ENCODE peak calls at places on chromosomes 3 and 15, in eight cellular contexts. One of them, this sample, is unnamed.

GRCh38 chr15:86620636-86621349 is 541.1 kb downstream of the AGBL1 start:
- DNase-seq in putamen: no peak
- DNase-seq in stimulated activated CD8-positive, alpha-beta memory T cell treated with anti-CD3 and anti-CD28 coated beads, Interleukin-2, amount 100 ng/mL, for 1 hour: no peak
- DNase-seq in renal cortical epithelial cell: no peak
- DNase-seq in sciatic nerve: no peak
- DNase-seq in amygdala: no peak
- DNase-seq in body of pancreas: no peak
- DNase-seq in activated CD4-positive, alpha-beta T cell treated with anti-CD3 and anti-CD28 coated beads for 48 hours: no peak
- DNase-seq in this sample: no peak

GRCh38 chr15:52523192-52523591 is 5.5 kb downstream of the MYO5A start:
- DNase-seq in putamen: no peak
- DNase-seq in stimulated activated CD8-positive, alpha-beta memory T cell treated with anti-CD3 and anti-CD28 coated beads, Interleukin-2, amount 100 ng/mL, for 1 hour: no peak
- DNase-seq in renal cortical epithelial cell: peak
- DNase-seq in sciatic nerve: no peak
- DNase-seq in amygdala: no peak
- DNase-seq in body of pancreas: no peak
- DNase-seq in activated CD4-positive, alpha-beta T cell treated with anti-CD3 and anti-CD28 coated beads for 48 hours: no peak
- DNase-seq in this sample: no peak

GRCh38 chr3:86867990-86868389 is 123.0 kb downstream of the VGLL3 start:
- DNase-seq in putamen: no peak
- DNase-seq in stimulated activated CD8-positive, alpha-beta memory T cell treated with anti-CD3 and anti-CD28 coated beads, Interleukin-2, amount 100 ng/mL, for 1 hour: no peak
- DNase-seq in renal cortical epithelial cell: no peak
- DNase-seq in sciatic nerve: no peak
- DNase-seq in amygdala: no peak
- DNase-seq in body of pancreas: no peak
- DNase-seq in activated CD4-positive, alpha-beta T cell treated with anti-CD3 and anti-CD28 coated beads for 48 hours: no peak
- DNase-seq in this sample: no peak

GRCh38 chr3:53132347-53132746 is 2.1 kb upstream of the RFT1 start:
- DNase-seq in putamen: no peak
- DNase-seq in stimulated activated CD8-positive, alpha-beta memory T cell treated with anti-CD3 and anti-CD28 coated beads, Interleukin-2, amount 100 ng/mL, for 1 hour: no peak
- DNase-seq in renal cortical epithelial cell: no peak
- DNase-seq in sciatic nerve: no peak
- DNase-seq in amygdala: no peak
- DNase-seq in body of pancreas: no peak
- DNase-seq in activated CD4-positive, alpha-beta T cell treated with anti-CD3 and anti-CD28 coated beads for 48 hours: no peak
- DNase-seq in this sample: no peak

GRCh38 chr3:134991472-134992010 is 196.5 kb downstream of the EPHB1 start:
- DNase-seq in putamen: no peak
- DNase-seq in stimulated activated CD8-positive, alpha-beta memory T cell treated with anti-CD3 and anti-CD28 coated beads, Interleukin-2, amount 100 ng/mL, for 1 hour: no peak
- DNase-seq in renal cortical epithelial cell: no peak
- DNase-seq in sciatic nerve: no peak
- DNase-seq in amygdala: no peak
- DNase-seq in body of pancreas: no peak
- DNase-seq in activated CD4-positive, alpha-beta T cell treated with anti-CD3 and anti-CD28 coated beads for 48 hours: no peak
- DNase-seq in this sample: no peak

GRCh38 chr3:134287512-134287911 is 36.9 kb upstream of the RYK start:
- DNase-seq in putamen: no peak
- DNase-seq in stimulated activated CD8-positive, alpha-beta memory T cell treated with anti-CD3 and anti-CD28 coated beads, Interleukin-2, amount 100 ng/mL, for 1 hour: no peak
- DNase-seq in renal cortical epithelial cell: no peak
- DNase-seq in sciatic nerve: no peak
- DNase-seq in amygdala: no peak
- DNase-seq in body of pancreas: no peak
- DNase-seq in activated CD4-positive, alpha-beta T cell treated with anti-CD3 and anti-CD28 coated beads for 48 hours: no peak
- DNase-seq in this sample: no peak

GRCh38 chr3:195040773-195041520 is 230.0 kb downstream of the XXYLT1 start:
- DNase-seq in putamen: no peak
- DNase-seq in stimulated activated CD8-positive, alpha-beta memory T cell treated with anti-CD3 and anti-CD28 coated beads, Interleukin-2, amount 100 ng/mL, for 1 hour: no peak
- DNase-seq in renal cortical epithelial cell: peak
- DNase-seq in sciatic nerve: peak
- DNase-seq in amygdala: no peak
- DNase-seq in body of pancreas: peak
- DNase-seq in activated CD4-positive, alpha-beta T cell treated with anti-CD3 and anti-CD28 coated beads for 48 hours: no peak
- DNase-seq in this sample: no peak

GRCh38 chr3:61237858-61238257 is 13.4 kb downstream of the FHIT start:
- DNase-seq in putamen: no peak
- DNase-seq in stimulated activated CD8-positive, alpha-beta memory T cell treated with anti-CD3 and anti-CD28 coated beads, Interleukin-2, amount 100 ng/mL, for 1 hour: no peak
- DNase-seq in renal cortical epithelial cell: no peak
- DNase-seq in sciatic nerve: no peak
- DNase-seq in amygdala: no peak
- DNase-seq in body of pancreas: no peak
- DNase-seq in activated CD4-positive, alpha-beta T cell treated with anti-CD3 and anti-CD28 coated beads for 48 hours: no peak
- DNase-seq in this sample: no peak

GRCh38 chr15:65069179-65069578 is 1.4 kb upstream of the RASL12 start:
- DNase-seq in putamen: no peak
- DNase-seq in stimulated activated CD8-positive, alpha-beta memory T cell treated with anti-CD3 and anti-CD28 coated beads, Interleukin-2, amount 100 ng/mL, for 1 hour: no peak
- DNase-seq in renal cortical epithelial cell: peak
- DNase-seq in sciatic nerve: no peak
- DNase-seq in amygdala: no peak
- DNase-seq in body of pancreas: peak
- DNase-seq in activated CD4-positive, alpha-beta T cell treated with anti-CD3 and anti-CD28 coated beads for 48 hours: no peak
- DNase-seq in this sample: no peak

GRCh38 chr3:189188466-189188865 is 16.7 kb downstream of the TPRG1 start:
- DNase-seq in putamen: no peak
- DNase-seq in stimulated activated CD8-positive, alpha-beta memory T cell treated with anti-CD3 and anti-CD28 coated beads, Interleukin-2, amount 100 ng/mL, for 1 hour: no peak
- DNase-seq in renal cortical epithelial cell: peak
- DNase-seq in sciatic nerve: no peak
- DNase-seq in amygdala: no peak
- DNase-seq in body of pancreas: peak
- DNase-seq in activated CD4-positive, alpha-beta T cell treated with anti-CD3 and anti-CD28 coated beads for 48 hours: no peak
- DNase-seq in this sample: no peak

GRCh38 chr3:59658236-59658635 is 608.4 kb upstream of the CFAP20DC start:
- DNase-seq in putamen: no peak
- DNase-seq in stimulated activated CD8-positive, alpha-beta memory T cell treated with anti-CD3 and anti-CD28 coated beads, Interleukin-2, amount 100 ng/mL, for 1 hour: no peak
- DNase-seq in renal cortical epithelial cell: no peak
- DNase-seq in sciatic nerve: no peak
- DNase-seq in amygdala: no peak
- DNase-seq in body of pancreas: no peak
- DNase-seq in activated CD4-positive, alpha-beta T cell treated with anti-CD3 and anti-CD28 coated beads for 48 hours: no peak
- DNase-seq in this sample: no peak

GRCh38 chr3:153752405-153753027 is 368.7 kb upstream of the ARHGEF26 start:
- DNase-seq in putamen: no peak
- DNase-seq in stimulated activated CD8-positive, alpha-beta memory T cell treated with anti-CD3 and anti-CD28 coated beads, Interleukin-2, amount 100 ng/mL, for 1 hour: no peak
- DNase-seq in renal cortical epithelial cell: peak
- DNase-seq in sciatic nerve: no peak
- DNase-seq in amygdala: no peak
- DNase-seq in body of pancreas: no peak
- DNase-seq in activated CD4-positive, alpha-beta T cell treated with anti-CD3 and anti-CD28 coated beads for 48 hours: no peak
- DNase-seq in this sample: peak

GRCh38 chr15:25863067-25863967 is at the start of gene ATP10A:
- DNase-seq in putamen: no peak
- DNase-seq in stimulated activated CD8-positive, alpha-beta memory T cell treated with anti-CD3 and anti-CD28 coated beads, Interleukin-2, amount 100 ng/mL, for 1 hour: no peak
- DNase-seq in renal cortical epithelial cell: no peak
- DNase-seq in sciatic nerve: no peak
- DNase-seq in amygdala: no peak
- DNase-seq in body of pancreas: no peak
- DNase-seq in activated CD4-positive, alpha-beta T cell treated with anti-CD3 and anti-CD28 coated beads for 48 hours: peak
- DNase-seq in this sample: no peak

GRCh38 chr3:45978348-45978747 is 17.3 kb downstream of the FYCO1 start:
- DNase-seq in putamen: no peak
- DNase-seq in stimulated activated CD8-positive, alpha-beta memory T cell treated with anti-CD3 and anti-CD28 coated beads, Interleukin-2, amount 100 ng/mL, for 1 hour: no peak
- DNase-seq in renal cortical epithelial cell: no peak
- DNase-seq in sciatic nerve: no peak
- DNase-seq in amygdala: no peak
- DNase-seq in body of pancreas: peak
- DNase-seq in activated CD4-positive, alpha-beta T cell treated with anti-CD3 and anti-CD28 coated beads for 48 hours: peak
- DNase-seq in this sample: no peak

GRCh38 chr15:60673918-60674558 is 195.1 kb upstream of the ICE2 start:
- DNase-seq in putamen: peak
- DNase-seq in stimulated activated CD8-positive, alpha-beta memory T cell treated with anti-CD3 and anti-CD28 coated beads, Interleukin-2, amount 100 ng/mL, for 1 hour: no peak
- DNase-seq in renal cortical epithelial cell: peak
- DNase-seq in sciatic nerve: no peak
- DNase-seq in amygdala: no peak
- DNase-seq in body of pancreas: peak
- DNase-seq in activated CD4-positive, alpha-beta T cell treated with anti-CD3 and anti-CD28 coated beads for 48 hours: peak
- DNase-seq in this sample: no peak